ENCODE peak calls at places on chromosomes 4 and X, in five cellular contexts. G is immature natural killer cell, K is esophagus squamous epithelium, P is fibroblast of pulmonary artery, S is Calu3. W is an unnamed sample.
A peak's percentile ranks its signal among the peaks of the same experiment; 100 is the strongest.

GRCh38 chr4:107600456-107600855 is 119.6 kb downstream of the PAPSS1 start:
- DNase-seq in K (no peak), S (no peak), P (peak; percentile 53), G (no peak), W (no peak)

GRCh38 chr4:163237856-163238255 is 71.2 kb upstream of the NAF1 start:
- DNase-seq in P (no peak), G (no peak), S (no peak), K (no peak), W (no peak)

GRCh38 chr4:126354784-126355183 is 1040.0 kb downstream of the FAT4 start:
- DNase-seq in S (peak; percentile 1), K (no peak), P (peak; percentile 38), G (no peak), W (no peak)

GRCh38 chr4:110165382-110166285 is 32.8 kb downstream of the ELOVL6 start:
- DNase-seq in P (peak; percentile 39), G (peak; percentile 53), K (no peak), S (peak; percentile 7), W (peak; percentile 20)

GRCh38 chr4:8707045-8707781 is 114.6 kb downstream of the CPZ start:
- DNase-seq in G (no peak), K (no peak), P (no peak), S (no peak), W (no peak)

GRCh38 chrX:72028701-72029470 is 102.8 kb downstream of the RTL5 start:
- DNase-seq in S (no peak), K (no peak), G (no peak), P (no peak), W (no peak)

GRCh38 chrX:120768254-120768653 is 107.4 kb downstream of the CT47B1 start:
- DNase-seq in P (no peak), S (no peak), K (no peak), G (no peak), W (no peak)

GRCh38 chrX:152658302-152658701 is 20.6 kb downstream of the GABRQ start:
- DNase-seq in S (no peak), P (no peak), K (no peak), G (no peak), W (no peak)

GRCh38 chr4:22903913-22904312 is 211.2 kb downstream of the GBA3 start:
- DNase-seq in K (no peak), G (no peak), S (no peak), P (no peak), W (no peak)

GRCh38 chr4:11074581-11075241 is 354.0 kb downstream of the HS3ST1 start:
- DNase-seq in S (no peak), P (no peak), K (no peak), G (no peak), W (no peak)

GRCh38 chr4:174550541-174550940 is 28.3 kb upstream of the HPGD start:
- DNase-seq in P (no peak), K (no peak), G (no peak), S (no peak), W (no peak)

GRCh38 chrX:9662148-9662547 is 103.5 kb downstream of the GPR143 start:
- DNase-seq in S (no peak), K (no peak), G (no peak), P (peak; percentile 59), W (no peak)

GRCh38 chrX:17967888-17968287 is 106.8 kb upstream of the RAI2 start:
- DNase-seq in S (no peak), G (no peak), K (no peak), P (no peak), W (peak; percentile 62)

GRCh38 chrX:23511783-23512182 is 155.5 kb upstream of the PRDX4 start:
- DNase-seq in S (no peak), P (no peak), G (no peak), K (no peak), W (no peak)

GRCh38 chr4:2416564-2417195 is 1.8 kb downstream of the ZFYVE28 start:
- DNase-seq in G (peak; percentile 21), S (no peak), P (peak; percentile 23), K (no peak), W (no peak)

GRCh38 chrX:40105791-40106676 is 8.3 kb upstream of the BCOR start:
- DNase-seq in P (no peak), G (peak; percentile 65), S (peak; percentile 69), K (no peak), W (peak; percentile 53)

GRCh38 chrX:40420899-40421729 is 159.7 kb upstream of the ATP6AP2 start:
- DNase-seq in S (peak; percentile 13), G (no peak), K (no peak), P (peak; percentile 7), W (no peak)

GRCh38 chr4:74499986-74500781 is 55.2 kb downstream of the AREG start:
- DNase-seq in G (no peak), P (no peak), S (no peak), K (no peak), W (no peak)

GRCh38 chr4:126976850-126977249 is 655.9 kb upstream of the INTU start:
- DNase-seq in P (no peak), K (no peak), S (no peak), G (no peak), W (no peak)

GRCh38 chr4:82380344-82380743 is 6.6 kb upstream of the HNRNPD start:
- DNase-seq in S (peak; percentile 62), K (no peak), G (no peak), P (no peak), W (no peak)

GRCh38 chrX:20414781-20415445 is 148.2 kb upstream of the RPS6KA3 start:
- DNase-seq in P (no peak), K (no peak), S (no peak), G (no peak), W (peak; percentile 29)

GRCh38 chr4:85790582-85790981 is 315.6 kb downstream of the ARHGAP24 start:
- DNase-seq in K (no peak), P (peak; percentile 54), S (no peak), G (no peak), W (no peak)

GRCh38 chrX:21374163-21374993 is at the start of gene CNKSR2:
- DNase-seq in G (peak; percentile 43), S (no peak), P (peak; percentile 8), K (no peak), W (peak; percentile 5)

GRCh38 chr4:152949930-152950329 is 13.8 kb downstream of the FHDC1 start:
- DNase-seq in P (no peak), G (no peak), K (no peak), S (no peak), W (no peak)

GRCh38 chr4:112905728-112906127 is 143.7 kb upstream of the ANK2 start:
- DNase-seq in K (no peak), P (no peak), S (no peak), G (no peak), W (no peak)

GRCh38 chr4:177448850-177449249 is 6.6 kb upstream of the AGA start:
- DNase-seq in G (no peak), S (no peak), P (peak; percentile 36), K (no peak), W (peak; percentile 72)

GRCh38 chr4:90442619-90443018 is 315.4 kb downstream of the CCSER1 start:
- DNase-seq in G (no peak), S (no peak), K (no peak), P (no peak), W (no peak)

GRCh38 chrX:2226182-2226581 is 274.6 kb downstream of the DHRSX start:
- DNase-seq in S (no peak), G (no peak), P (no peak), K (no peak), W (no peak)

GRCh38 chrX:107728342-107729099 is 47.1 kb downstream of the TSC22D3 start:
- DNase-seq in G (no peak), S (no peak), K (no peak), P (no peak), W (no peak)

GRCh38 chrX:136589966-136590365 is 58.0 kb downstream of the VGLL1 start:
- DNase-seq in G (no peak), K (no peak), S (no peak), P (no peak), W (peak; percentile 65)

GRCh38 chrX:105706041-105706440 is 116.3 kb upstream of the NRK start:
- DNase-seq in P (peak; percentile 56), S (no peak), G (no peak), K (no peak), W (no peak)